ENCODE peak calls at places on chromosomes 11 and 22, in ten cellular contexts. J, Q, D, F, R, L, B, Y, U and W are unnamed samples.

GRCh38 chr11:67416416-67417335 is 1.2 kb downstream of the CARNS1 start:
- DNase-seq in B (peak), R (no peak), U (no peak), L (peak), Y (no peak), J (no peak), F (no peak), D (no peak), Q (peak), W (no peak)

GRCh38 chr22:41302016-41302767 is 867 bp downstream of the ZC3H7B start:
- DNase-seq in F (no peak), R (no peak), Q (no peak), L (peak), D (no peak), U (no peak), Y (no peak), B (no peak), J (no peak), W (no peak)

GRCh38 chr11:121870202-121871045 is 245.6 kb downstream of the BLID start:
- DNase-seq in J (no peak), B (no peak), U (no peak), D (no peak), R (no peak), F (no peak), L (no peak), Q (no peak), Y (no peak), W (no peak)

GRCh38 chr22:42688914-42689275 is 31.8 kb downstream of the A4GALT start:
- DNase-seq in R (no peak), B (no peak), U (no peak), J (no peak), F (no peak), Q (no peak), Y (no peak), L (no peak), D (no peak), W (no peak)

GRCh38 chr11:65113361-65113756 is 1.7 kb downstream of the TM7SF2 start:
- DNase-seq in D (no peak), U (no peak), Y (no peak), F (no peak), R (no peak), Q (no peak), J (no peak), L (no peak), B (no peak), W (no peak)

GRCh38 chr22:46105494-46106278 is 44.6 kb upstream of the PPARA start:
- DNase-seq in J (no peak), U (no peak), F (no peak), B (peak), Y (peak), D (no peak), Q (no peak), L (no peak), R (no peak), W (no peak)

GRCh38 chr11:107834995-107835394 is 23.6 kb downstream of the SLC35F2 start:
- DNase-seq in Y (no peak), Q (no peak), B (no peak), U (no peak), J (no peak), R (no peak), D (no peak), L (no peak), F (no peak), W (no peak)

GRCh38 chr11:10481567-10482349 is 26.7 kb downstream of the AMPD3 start:
- DNase-seq in R (no peak), Q (no peak), B (no peak), U (no peak), Y (no peak), F (no peak), L (no peak), J (no peak), D (no peak), W (no peak)